ENCODE peak calls at places on chromosomes 7 and 10, in ten cellular contexts. A is BE2C, Z is skeletal muscle cell, R is prostate gland, M is mucosa of descending colon, D is DND-41, H is kidney epithelial cell, N is mammary epithelial cell, E is cardiac muscle cell, S is coronary artery. W is an unnamed sample.

GRCh38 chr10:61376908-61377368 is 76.2 kb downstream of the TMEM26 start:
- DNase-seq in A (no peak), Z (no peak), R (no peak), M (no peak), D (no peak), H (no peak), N (no peak), E (no peak), S (no peak), W (no peak)

GRCh38 chr7:30472771-30473392 is 5.7 kb downstream of the NOD1 start:
- DNase-seq in A (no peak), Z (peak), R (no peak), M (no peak), D (no peak), H (no peak), N (no peak), E (peak), S (no peak), W (no peak)

GRCh38 chr7:37248396-37248836 is 200.2 kb downstream of the ELMO1 start:
- DNase-seq in A (no peak), Z (no peak), R (no peak), M (no peak), D (no peak), H (no peak), N (no peak), E (peak), S (no peak), W (no peak)

GRCh38 chr10:114681542-114681941 is 23.5 kb upstream of the ABLIM1 start:
- DNase-seq in A (peak), Z (no peak), R (no peak), M (no peak), D (no peak), H (peak), N (peak), E (no peak), S (no peak), W (no peak)

GRCh38 chr7:157502701-157503111 is 165.9 kb downstream of the DNAJB6 start:
- DNase-seq in A (no peak), Z (no peak), R (no peak), M (peak), D (no peak), H (no peak), N (no peak), E (peak), S (no peak), W (peak)

GRCh38 chr7:71521506-71521905 is 389.6 kb downstream of the GALNT17 start:
- DNase-seq in A (no peak), Z (peak), R (no peak), M (peak), D (no peak), H (no peak), N (no peak), E (no peak), S (no peak), W (no peak)

GRCh38 chr10:128701837-128702236 is 575.6 kb upstream of the MKI67 start:
- DNase-seq in A (no peak), Z (no peak), R (no peak), M (no peak), D (no peak), H (no peak), N (no peak), E (no peak), S (no peak), W (no peak)

GRCh38 chr10:110456523-110457091 is 41.1 kb upstream of the DUSP5 start:
- DNase-seq in A (no peak), Z (no peak), R (no peak), M (no peak), D (no peak), H (no peak), N (peak), E (peak), S (peak), W (no peak)

GRCh38 chr10:74816824-74817498 is 9.4 kb upstream of the KAT6B start:
- DNase-seq in A (no peak), Z (no peak), R (no peak), M (no peak), D (no peak), H (no peak), N (no peak), E (no peak), S (no peak), W (no peak)

GRCh38 chr7:105354383-105354782 is 34.3 kb downstream of the SRPK2 start:
- DNase-seq in A (no peak), Z (no peak), R (no peak), M (no peak), D (no peak), H (peak), N (peak), E (no peak), S (no peak), W (no peak)

GRCh38 chr10:19638173-19638872 is 177.9 kb upstream of the PLXDC2 start:
- DNase-seq in A (no peak), Z (peak), R (no peak), M (peak), D (no peak), H (no peak), N (peak), E (peak), S (no peak), W (no peak)

GRCh38 chr7:47893238-47893637 is 55.0 kb downstream of the PKD1L1 start:
- DNase-seq in A (no peak), Z (no peak), R (no peak), M (no peak), D (no peak), H (no peak), N (no peak), E (no peak), S (no peak), W (no peak)

GRCh38 chr7:126838194-126838593 is 414.5 kb downstream of the GRM8 start:
- DNase-seq in A (no peak), Z (no peak), R (no peak), M (no peak), D (no peak), H (no peak), N (no peak), E (no peak), S (no peak), W (no peak)

GRCh38 chr7:87359366-87359765 is 13.9 kb downstream of the CROT start:
- DNase-seq in A (no peak), Z (no peak), R (peak), M (no peak), D (no peak), H (peak), N (peak), E (no peak), S (no peak), W (no peak)

GRCh38 chr7:142231716-142232115 is 26.1 kb downstream of the PRSS58 start:
- DNase-seq in A (peak), Z (no peak), R (no peak), M (no peak), D (no peak), H (no peak), N (no peak), E (no peak), S (no peak), W (peak)

GRCh38 chr7:24903559-24903958 is 76.4 kb downstream of the OSBPL3 start:
- DNase-seq in A (no peak), Z (no peak), R (no peak), M (no peak), D (no peak), H (no peak), N (no peak), E (no peak), S (no peak), W (no peak)

GRCh38 chr10:96673318-96674099 is 46.8 kb downstream of the PIK3AP1 start:
- DNase-seq in A (no peak), Z (no peak), R (peak), M (peak), D (no peak), H (peak), N (no peak), E (peak), S (no peak), W (no peak)

GRCh38 chr7:17007841-17008240 is 126.1 kb upstream of the AGR3 start:
- DNase-seq in A (no peak), Z (no peak), R (no peak), M (no peak), D (no peak), H (no peak), N (peak), E (no peak), S (no peak), W (no peak)

GRCh38 chr10:77673086-77673485 is 35.5 kb upstream of the KCNMA1 start:
- DNase-seq in A (no peak), Z (no peak), R (no peak), M (no peak), D (no peak), H (no peak), N (peak), E (no peak), S (no peak), W (no peak)

GRCh38 chr10:87862644-87863101 is 660 bp downstream of the KLLN start:
- DNase-seq in A (no peak), Z (no peak), R (no peak), M (no peak), D (no peak), H (no peak), N (no peak), E (no peak), S (no peak), W (peak)

GRCh38 chr7:30193333-30193943 is 58.7 kb downstream of the MTURN start:
- DNase-seq in A (no peak), Z (no peak), R (no peak), M (no peak), D (no peak), H (no peak), N (no peak), E (no peak), S (no peak), W (no peak)

GRCh38 chr10:50576245-50576815 is 47.4 kb downstream of the SGMS1 start:
- DNase-seq in A (no peak), Z (no peak), R (no peak), M (no peak), D (no peak), H (no peak), N (no peak), E (peak), S (no peak), W (no peak)

GRCh38 chr10:4771554-4772201 is 54.3 kb upstream of the AKR1E2 start:
- DNase-seq in A (no peak), Z (peak), R (no peak), M (no peak), D (no peak), H (no peak), N (peak), E (peak), S (no peak), W (no peak)

GRCh38 chr10:35335718-35336083 is 608 bp upstream of the CCNY start:
- DNase-seq in A (peak), Z (no peak), R (no peak), M (peak), D (peak), H (no peak), N (peak), E (peak), S (no peak), W (peak)

GRCh38 chr10:118900617-118901016 is 128.9 kb upstream of the NANOS1 start:
- DNase-seq in A (no peak), Z (no peak), R (no peak), M (no peak), D (no peak), H (no peak), N (no peak), E (no peak), S (no peak), W (no peak)

GRCh38 chr7:101702362-101702850 is 73.3 kb upstream of the MYL10 start:
- DNase-seq in A (no peak), Z (no peak), R (peak), M (peak), D (no peak), H (no peak), N (peak), E (no peak), S (no peak), W (no peak)

GRCh38 chr7:148944935-148945934 is 61.1 kb upstream of the EZH2 start:
- DNase-seq in A (no peak), Z (peak), R (no peak), M (no peak), D (no peak), H (no peak), N (no peak), E (peak), S (no peak), W (no peak)

GRCh38 chr7:81308643-81309354 is 389.9 kb upstream of the SEMA3C start:
- DNase-seq in A (peak), Z (peak), R (no peak), M (no peak), D (no peak), H (no peak), N (no peak), E (no peak), S (no peak), W (no peak)

GRCh38 chr7:91126762-91127161 is 137.5 kb upstream of the FZD1 start:
- DNase-seq in A (no peak), Z (no peak), R (no peak), M (no peak), D (no peak), H (no peak), N (no peak), E (no peak), S (no peak), W (no peak)

GRCh38 chr10:22712959-22713852 is 1.2 kb downstream of the PIP4K2A start:
- DNase-seq in A (peak), Z (no peak), R (no peak), M (peak), D (peak), H (no peak), N (peak), E (peak), S (no peak), W (no peak)

GRCh38 chr7:157888579-157888978 is 551.8 kb downstream of the DNAJB6 start:
- DNase-seq in A (no peak), Z (no peak), R (no peak), M (no peak), D (no peak), H (no peak), N (no peak), E (no peak), S (no peak), W (no peak)

GRCh38 chr10:68628576-68629127 is 68.5 kb downstream of the TET1 start:
- DNase-seq in A (no peak), Z (no peak), R (no peak), M (peak), D (peak), H (peak), N (no peak), E (peak), S (no peak), W (peak)

DNA sequence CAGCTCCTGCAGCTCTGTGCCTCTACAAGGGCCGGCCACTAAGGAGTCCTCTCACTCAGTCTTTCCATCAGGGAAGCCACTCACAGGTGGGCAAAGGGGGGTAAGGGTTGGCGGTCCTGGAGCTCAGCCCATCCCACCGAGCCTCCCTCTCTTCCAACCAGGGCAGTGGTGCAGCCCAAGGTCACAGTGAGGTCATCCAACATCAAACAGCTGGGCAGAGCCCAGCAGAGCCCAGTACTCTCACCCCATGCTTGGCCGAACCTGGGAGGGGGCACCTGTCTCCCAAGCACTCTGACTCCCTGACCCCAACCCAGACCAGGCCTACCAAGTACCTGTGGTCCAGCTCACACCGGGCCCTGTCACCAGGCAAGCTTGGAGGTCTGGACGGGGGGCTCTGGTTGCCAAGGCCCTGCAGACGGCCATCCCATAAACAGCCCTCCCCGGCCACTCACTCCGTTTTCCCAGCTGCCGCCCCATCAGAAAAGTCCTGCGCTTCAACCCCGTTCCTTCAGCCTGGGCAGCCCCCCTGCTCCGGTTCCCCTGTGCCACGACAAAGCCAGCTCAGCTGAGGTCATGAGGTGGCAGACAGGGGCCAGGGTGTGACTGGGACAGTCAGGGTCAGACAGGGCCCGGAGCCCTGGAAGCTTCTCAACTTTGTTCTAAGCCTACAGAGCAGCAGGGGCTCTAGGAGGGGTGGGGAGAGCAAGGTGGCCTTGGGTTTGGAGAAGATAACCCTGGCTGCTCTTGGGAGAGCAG is 27.5 kb downstream of the PDGFA start:
- DNase-seq in A (no peak), Z (no peak), R (no peak), M (no peak), D (no peak), H (no peak), N (no peak), E (no peak), S (no peak), W (no peak)
- H3K4me3 ChIP-seq in A (no peak), Z (no peak), R (no peak), M (no peak), D (no peak), H (no peak), N (no peak), E (no peak), S (no peak), W (no peak)

GRCh38 chr10:33519130-33519860 is 184.8 kb upstream of the NRP1 start:
- DNase-seq in A (no peak), Z (no peak), R (no peak), M (no peak), D (no peak), H (no peak), N (no peak), E (peak), S (no peak), W (no peak)
- H3K4me3 ChIP-seq in A (no peak), Z (no peak), R (no peak), M (no peak), D (no peak), H (no peak), N (no peak), E (no peak), S (no peak), W (no peak)

GRCh38 chr10:21519981-21520436 is 5.5 kb downstream of the SKIDA1 start:
- DNase-seq in A (no peak), Z (no peak), R (peak), M (no peak), D (no peak), H (no peak), N (peak), E (peak), S (no peak), W (no peak)
- H3K4me3 ChIP-seq in A (peak), Z (peak), R (peak), M (no peak), D (no peak), H (peak), N (peak), E (peak), S (peak), W (no peak)

DNA sequence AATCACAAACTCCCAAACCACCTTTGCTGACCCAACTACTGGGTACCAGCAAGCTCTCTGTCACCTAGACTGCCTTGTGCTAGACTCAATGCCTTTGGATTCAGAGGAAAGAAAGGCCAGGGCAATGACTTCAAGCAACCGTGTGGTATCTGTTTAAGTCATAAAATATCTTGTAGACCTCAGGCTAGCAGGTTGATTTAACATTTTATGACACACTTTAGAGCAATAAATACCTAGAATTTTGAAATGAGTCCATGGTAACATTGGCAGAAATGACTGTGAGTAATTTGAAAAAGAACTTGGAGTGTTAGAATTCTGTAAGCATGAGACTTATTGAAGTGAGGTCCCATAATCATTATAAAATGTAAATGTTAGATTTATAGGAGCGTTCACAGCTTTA is 87.2 kb downstream of the TWIST1 start:
- DNase-seq in A (no peak), Z (no peak), R (no peak), M (no peak), D (no peak), H (no peak), N (peak), E (no peak), S (no peak), W (no peak)
- H3K4me3 ChIP-seq in A (no peak), Z (no peak), R (no peak), M (no peak), D (no peak), H (no peak), N (no peak), E (no peak), S (no peak), W (no peak)

W was measured in Jurkat, Clone E6-1.